ENCODE peak calls at places on chromosomes 1 and 21, in five cellular contexts. J is mesendoderm, C is H9, M is mesenchymal stem cell, A is H1. V is an unnamed sample.

GRCh38 chr21:45168522-45168921 is 94.1 kb downstream of the ADARB1 start:
- DNase-seq in J (no peak), A (no peak), C (no peak), M (no peak), V (no peak)

GRCh38 chr1:219917851-219918466 is 10.4 kb downstream of the SLC30A10 start:
- DNase-seq in M (peak; percentile 4), A (no peak), J (no peak), C (no peak), V (no peak)

GRCh38 chr21:46092026-46092764 is 5.7 kb upstream of the COL6A2 start:
- DNase-seq in C (no peak), A (no peak), M (peak; percentile 98), J (no peak), V (peak; percentile 99)

GRCh38 chr1:35600593-35600992 is 27.5 kb downstream of the TFAP2E start:
- DNase-seq in C (no peak), J (no peak), A (no peak), M (no peak), V (no peak)

GRCh38 chr1:54409156-54410142 is 3.3 kb upstream of the SSBP3 start:
- DNase-seq in C (no peak), A (no peak), M (no peak), J (peak; percentile 94), V (no peak)

GRCh38 chr21:44299458-44300261 is at the start of gene PFKL:
- DNase-seq in A (peak; percentile 29), M (peak; percentile 71), C (peak; percentile 65), J (peak; percentile 61), V (peak; percentile 20)

GRCh38 chr1:53860967-53861411 is 22.9 kb upstream of the NDC1 start:
- DNase-seq in J (peak; percentile 79), M (peak; percentile 61), A (no peak), C (peak; percentile 64), V (peak; percentile 61)

GRCh38 chr1:121586369-121587229 is 401.8 kb downstream of the SRGAP2C start:
- DNase-seq in J (peak; percentile 79), C (peak; percentile 74), A (no peak), M (peak; percentile 3), V (no peak)

GRCh38 chr1:165958306-165958705 is 130.9 kb downstream of the UCK2 start:
- DNase-seq in J (no peak), A (no peak), M (no peak), C (no peak), V (no peak)

GRCh38 chr1:149845416-149845815 is 54.0 kb upstream of the BOLA1 start:
- DNase-seq in M (peak; percentile 29), C (peak; percentile 77), J (peak; percentile 91), A (peak; percentile 54), V (no peak)

GRCh38 chr1:48202030-48202752 is 20.3 kb upstream of the SLC5A9 start:
- DNase-seq in C (peak; percentile 69), A (no peak), J (peak; percentile 69), M (peak; percentile 84), V (peak; percentile 81)

GRCh38 chr1:216935901-216936300 is 212.7 kb upstream of the ESRRG start:
- DNase-seq in J (no peak), C (no peak), A (no peak), M (no peak), V (no peak)

GRCh38 chr21:45123440-45123839 is 49.1 kb downstream of the ADARB1 start:
- DNase-seq in A (no peak), J (no peak), M (no peak), C (no peak), V (no peak)

GRCh38 chr21:41167348-41168342 is at the start of gene BACE2:
- DNase-seq in M (peak; percentile 2), A (no peak), C (peak; percentile 74), J (peak; percentile 80), V (peak; percentile 68)

GRCh38 chr1:97423397-97423796 is 497.4 kb downstream of the DPYD start:
- DNase-seq in A (no peak), M (no peak), J (peak; percentile 9), C (no peak), V (no peak)

GRCh38 chr1:57597036-57597435 is 173.2 kb upstream of the DAB1 start:
- DNase-seq in J (peak; percentile 95), C (no peak), M (no peak), A (no peak), V (no peak)

GRCh38 chr1:162297208-162297607 is 79.4 kb downstream of the SPATA46 start:
- DNase-seq in M (no peak), J (no peak), A (no peak), C (no peak), V (no peak)

GRCh38 chr1:156281281-156282142 is 1.1 kb downstream of the SMG5 start:
- DNase-seq in J (peak; percentile 22), C (no peak), M (peak; percentile 74), A (no peak), V (peak; percentile 55)

GRCh38 chr1:168428063-168428731 is 115.6 kb downstream of the XCL2 start:
- DNase-seq in A (no peak), C (peak; percentile 59), J (peak; percentile 54), M (peak; percentile 64), V (no peak)

GRCh38 chr1:184487561-184488200 is 100.9 kb downstream of the C1orf21 start:
- DNase-seq in M (peak; percentile 70), C (no peak), J (no peak), A (no peak), V (peak; percentile 80)

GRCh38 chr1:26787381-26787705 is 407 bp upstream of the PIGV start:
- DNase-seq in J (no peak), A (no peak), M (peak; percentile 82), C (no peak), V (peak; percentile 53)

GRCh38 chr1:43270421-43271095 is 775 bp downstream of the TMEM125 start:
- DNase-seq in J (peak; percentile 93), M (no peak), A (peak; percentile 90), C (peak; percentile 99), V (no peak)

GRCh38 chr21:41064951-41065350 is 103.0 kb upstream of the BACE2 start:
- DNase-seq in M (no peak), J (no peak), C (no peak), A (no peak), V (no peak)

GRCh38 chr21:37463083-37463780 is 96.7 kb downstream of the DYRK1A start:
- DNase-seq in J (peak; percentile 61), M (peak; percentile 83), A (no peak), C (no peak), V (peak; percentile 80)

GRCh38 chr1:229095325-229095724 is 175.6 kb upstream of the RAB4A start:
- DNase-seq in C (no peak), A (no peak), J (no peak), M (no peak), V (no peak)
- H3K79me1 ChIP-seq in C (no peaks in the 10 kb centered on the region), A (no peaks in the 10 kb centered on the region), J (no peaks in the 10 kb centered on the region), M (no peaks in the 10 kb centered on the region), V (no peaks in the 10 kb centered on the region)

DNA sequence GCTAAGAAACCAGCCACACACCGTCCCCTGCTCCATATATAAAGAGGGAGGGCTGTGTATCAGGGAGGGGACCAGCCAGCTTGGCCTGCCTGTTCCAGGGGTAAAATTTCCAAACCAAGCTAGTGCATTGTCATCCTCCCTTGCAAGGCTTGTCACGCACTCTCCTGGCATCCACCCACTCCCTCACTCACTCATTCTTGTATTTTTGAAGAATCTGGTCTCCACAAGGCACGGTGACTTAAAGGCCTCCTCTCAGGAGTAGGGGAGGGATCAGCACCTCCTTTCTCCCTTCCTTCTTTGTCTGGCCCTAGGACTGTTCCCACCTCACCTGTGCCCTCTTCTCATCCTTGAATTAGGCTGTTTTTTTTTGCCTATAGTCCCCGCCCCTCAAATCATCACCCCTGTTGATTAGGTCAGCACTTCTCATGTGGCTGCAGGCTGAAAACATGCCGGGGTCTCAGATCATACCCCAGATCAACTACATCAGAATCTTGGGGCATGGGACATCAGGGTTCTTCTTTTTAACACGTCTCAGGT is 5.0 kb downstream of the ABCA4 start:
- DNase-seq in M (no peak), J (no peak), C (no peak), A (no peak), V (peak; percentile 17)
- H3K79me1 ChIP-seq in M (no peaks in the 10 kb centered on the region), J (no peaks in the 10 kb centered on the region), C (no peaks in the 10 kb centered on the region), A (no peaks in the 10 kb centered on the region), V (no peaks in the 10 kb centered on the region)

GRCh38 chr1:155128469-155128754 is 736 bp downstream of the EFNA1 start:
- DNase-seq in M (no peak), C (no peak), J (no peak), A (no peak), V (no peak)

GRCh38 chr1:155127672-155128468 is at the start of gene EFNA1:
- DNase-seq in A (no peak), M (peak; percentile 48), J (peak; percentile 54), C (peak; percentile 56), V (no peak)

GRCh38 chr1:155125946-155126493 is 1.7 kb upstream of the EFNA1 start:
- DNase-seq in M (peak; percentile 52), J (peak; percentile 47), C (peak; percentile 43), A (no peak), V (no peak)

GRCh38 chr1:155126494-155127104 is 1.1 kb upstream of the EFNA1 start:
- DNase-seq in A (no peak), M (peak; percentile 74), C (peak; percentile 49), J (peak; percentile 82), V (peak; percentile 27)

GRCh38 chr1:155127105-155127671 is 488 bp upstream of the EFNA1 start:
- DNase-seq in M (peak; percentile 76), A (no peak), C (peak; percentile 52), J (peak; percentile 81), V (peak; percentile 57)
- H3K79me1 ChIP-seq in M (no peaks in the 10 kb centered on the region), A (no peaks in the 10 kb centered on the region), C (no peaks in the 10 kb centered on the region), J (peaks cover 1% of the 10 kb centered on the region), V (no peaks in the 10 kb centered on the region)

GRCh38 chr1:203508463-203508862 is 14.5 kb downstream of the OPTC start:
- DNase-seq in J (peak; percentile 58), C (peak; percentile 54), A (no peak), M (no peak), V (no peak)

GRCh38 chr1:203507836-203508235 is 13.9 kb downstream of the OPTC start:
- DNase-seq in A (no peak), M (no peak), C (no peak), J (no peak), V (no peak)

GRCh38 chr1:203512830-203513578 is 19.1 kb downstream of the OPTC start:
- DNase-seq in A (no peak), M (peak; percentile 98), J (peak; percentile 94), C (no peak), V (peak; percentile 97)

GRCh38 chr1:203507227-203507626 is 13.3 kb downstream of the OPTC start:
- DNase-seq in J (no peak), C (no peak), A (no peak), M (no peak), V (peak; percentile 16)

GRCh38 chr1:203511513-203511912 is 17.6 kb downstream of the OPTC start:
- DNase-seq in J (no peak), C (no peak), M (no peak), A (no peak), V (no peak)
- H3K79me1 ChIP-seq in J (no peaks in the 10 kb centered on the region), C (no peaks in the 10 kb centered on the region), M (no peaks in the 10 kb centered on the region), A (no peaks in the 10 kb centered on the region), V (peaks cover 62% of the 10 kb centered on the region)

GRCh38 chr1:31574749-31575372 is 1.5 kb upstream of the TINAGL1 start:
- DNase-seq in M (peak; percentile 22), C (no peak), J (no peak), A (no peak), V (no peak)
- H3K79me1 ChIP-seq in M (no peaks in the 10 kb centered on the region), C (no peaks in the 10 kb centered on the region), J (no peaks in the 10 kb centered on the region), A (no peaks in the 10 kb centered on the region), V (no peaks in the 10 kb centered on the region)

GRCh38 chr1:9374748-9375345 is 82.2 kb downstream of the SPSB1 start:
- DNase-seq in A (no peak), J (peak; percentile 96), C (no peak), M (no peak), V (no peak)
- H3K79me1 ChIP-seq in A (no peaks in the 10 kb centered on the region), J (no peaks in the 10 kb centered on the region), C (no peaks in the 10 kb centered on the region), M (peaks cover 12% of the 10 kb centered on the region), V (peaks cover 10% of the 10 kb centered on the region)